ENCODE peak calls at places on chromosome 6, in seven cellular contexts. Q, K, U, C, N, H and S are unnamed samples.
A peak's percentile ranks its signal among the peaks of the same experiment; 100 is the strongest.

GRCh38 chr6:27126815-27127537 is 120.5 kb upstream of the PRSS16 start:
- DNase-seq in Q (peak; percentile 93), K (peak; percentile 90), U (peak; percentile 87), C (peak; percentile 88), N (peak; percentile 95), H (peak; percentile 91), S (peak; percentile 90)

GRCh38 chr6:169977434-169978265 is 226.2 kb downstream of the ERMARD start:
- DNase-seq in Q (no peak), K (no peak), U (no peak), C (no peak), N (no peak), H (no peak), S (no peak)

GRCh38 chr6:137370871-137371633 is 123.1 kb downstream of the OLIG3 start:
- DNase-seq in Q (no peak), K (no peak), U (no peak), C (peak; percentile 46), N (no peak), H (peak; percentile 13), S (no peak)

GRCh38 chr6:89239338-89239737 is 22.2 kb upstream of the GABRR1 start:
- DNase-seq in Q (peak; percentile 22), K (no peak), U (no peak), C (peak; percentile 66), N (no peak), H (no peak), S (no peak)

GRCh38 chr6:113980937-113981554 is 10.1 kb upstream of the HDAC2 start:
- DNase-seq in Q (no peak), K (peak; percentile 31), U (no peak), C (peak; percentile 35), N (peak; percentile 54), H (peak; percentile 23), S (no peak)

GRCh38 chr6:46175446-46175845 is 4.7 kb upstream of the ENPP5 start:
- DNase-seq in Q (no peak), K (no peak), U (no peak), C (no peak), N (no peak), H (no peak), S (no peak)

GRCh38 chr6:7906741-7907140 is 3.8 kb downstream of the TXNDC5 start:
- DNase-seq in Q (no peak), K (no peak), U (no peak), C (no peak), N (no peak), H (no peak), S (no peak)

GRCh38 chr6:41040911-41041536 is 1.2 kb upstream of the TSPO2 start:
- DNase-seq in Q (peak; percentile 23), K (no peak), U (no peak), C (no peak), N (no peak), H (no peak), S (no peak)

GRCh38 chr6:113306552-113307145 is 550.5 kb upstream of the MARCKS start:
- DNase-seq in Q (peak; percentile 83), K (no peak), U (peak; percentile 62), C (peak; percentile 43), N (peak; percentile 74), H (peak; percentile 21), S (peak; percentile 9)

GRCh38 chr6:84811351-84811750 is 47.0 kb upstream of the TBX18 start:
- DNase-seq in Q (no peak), K (no peak), U (no peak), C (no peak), N (no peak), H (no peak), S (no peak)

GRCh38 chr6:82237013-82237412 is 10.5 kb downstream of the IBTK start:
- DNase-seq in Q (no peak), K (no peak), U (no peak), C (no peak), N (peak; percentile 10), H (no peak), S (no peak)

GRCh38 chr6:4355241-4355640 is 219.9 kb upstream of the ECI2 start:
- DNase-seq in Q (no peak), K (peak; percentile 95), U (no peak), C (no peak), N (no peak), H (peak; percentile 84), S (peak; percentile 71)

GRCh38 chr6:22877946-22878705 is 308.8 kb downstream of the HDGFL1 start:
- DNase-seq in Q (no peak), K (peak; percentile 89), U (no peak), C (no peak), N (no peak), H (no peak), S (peak; percentile 61)

GRCh38 chr6:143936986-143937765 is 70.9 kb downstream of the PLAGL1 start:
- DNase-seq in Q (no peak), K (no peak), U (no peak), C (no peak), N (no peak), H (no peak), S (no peak)

GRCh38 chr6:56246941-56247653 is at the start of gene COL21A1:
- DNase-seq in Q (peak; percentile 17), K (no peak), U (peak; percentile 69), C (no peak), N (peak; percentile 69), H (peak; percentile 24), S (no peak)

GRCh38 chr6:24043848-24044247 is 82.2 kb upstream of the NRSN1 start:
- DNase-seq in Q (no peak), K (no peak), U (no peak), C (no peak), N (no peak), H (no peak), S (no peak)

GRCh38 chr6:92934625-92935024 is 484.7 kb downstream of the EPHA7 start:
- DNase-seq in Q (no peak), K (no peak), U (no peak), C (no peak), N (no peak), H (no peak), S (no peak)

GRCh38 chr6:166598441-166599138 is 12.1 kb upstream of the RAMACL start:
- DNase-seq in Q (no peak), K (peak; percentile 97), U (peak; percentile 46), C (no peak), N (peak; percentile 42), H (no peak), S (peak; percentile 80)

GRCh38 chr6:117018771-117019170 is 141.7 kb downstream of the RFX6 start:
- DNase-seq in Q (no peak), K (no peak), U (no peak), C (no peak), N (no peak), H (no peak), S (no peak)

GRCh38 chr6:112571486-112571885 is 224.4 kb downstream of the RFPL4B start:
- DNase-seq in Q (peak; percentile 7), K (peak; percentile 72), U (no peak), C (no peak), N (peak; percentile 13), H (no peak), S (no peak)

GRCh38 chr6:136761227-136761922 is 30.9 kb downstream of the MAP3K5 start:
- DNase-seq in Q (no peak), K (peak; percentile 36), U (peak; percentile 41), C (peak; percentile 67), N (no peak), H (no peak), S (no peak)

GRCh38 chr6:75601608-75602163 is at the start of gene SENP6:
- DNase-seq in Q (peak; percentile 80), K (peak; percentile 70), U (peak; percentile 78), C (peak; percentile 85), N (peak; percentile 93), H (peak; percentile 77), S (peak; percentile 87)

GRCh38 chr6:75605635-75606034 is 4.0 kb downstream of the SENP6 start:
- DNase-seq in Q (no peak), K (no peak), U (no peak), C (no peak), N (no peak), H (no peak), S (no peak)

GRCh38 chr6:75602164-75602896 is 650 bp downstream of the SENP6 start:
- DNase-seq in Q (peak; percentile 33), K (peak; percentile 42), U (no peak), C (peak; percentile 64), N (peak; percentile 68), H (peak; percentile 68), S (no peak)

GRCh38 chr6:75602897-75603395 is 1.3 kb downstream of the SENP6 start:
- DNase-seq in Q (no peak), K (no peak), U (no peak), C (no peak), N (no peak), H (no peak), S (peak; percentile 16)

DNA sequence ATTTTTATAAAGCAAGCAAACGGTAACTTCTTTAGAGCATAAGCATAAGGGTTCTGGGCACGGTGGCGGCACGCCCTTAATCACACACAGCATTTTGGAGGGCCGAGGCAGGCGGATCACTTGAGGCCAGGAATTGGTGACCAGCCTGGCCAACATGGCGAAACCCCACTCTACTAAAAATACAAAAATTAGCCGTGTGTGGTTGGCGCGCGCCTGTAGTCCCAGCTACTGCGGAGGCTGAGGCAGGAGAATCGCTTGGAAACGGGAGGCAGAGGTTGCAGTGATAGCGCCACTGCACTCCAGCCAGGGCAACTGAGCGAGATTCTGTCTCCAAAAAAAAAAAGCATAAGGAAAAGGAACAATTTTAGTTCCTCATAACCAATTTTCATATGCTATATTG is 2.6 kb downstream of the SENP6 start:
- DNase-seq in Q (no peak), K (no peak), U (no peak), C (no peak), N (no peak), H (no peak), S (no peak)
- H3K4me1 ChIP-seq in Q (peaks cover 15% of the 10 kb centered on the region), K (peaks cover 3% of the 10 kb centered on the region), U (no peaks in the 10 kb centered on the region), C (peaks cover 49% of the 10 kb centered on the region), N (peaks cover 23% of the 10 kb centered on the region), H (peaks cover 4% of the 10 kb centered on the region), S (peaks cover 12% of the 10 kb centered on the region)

DNA sequence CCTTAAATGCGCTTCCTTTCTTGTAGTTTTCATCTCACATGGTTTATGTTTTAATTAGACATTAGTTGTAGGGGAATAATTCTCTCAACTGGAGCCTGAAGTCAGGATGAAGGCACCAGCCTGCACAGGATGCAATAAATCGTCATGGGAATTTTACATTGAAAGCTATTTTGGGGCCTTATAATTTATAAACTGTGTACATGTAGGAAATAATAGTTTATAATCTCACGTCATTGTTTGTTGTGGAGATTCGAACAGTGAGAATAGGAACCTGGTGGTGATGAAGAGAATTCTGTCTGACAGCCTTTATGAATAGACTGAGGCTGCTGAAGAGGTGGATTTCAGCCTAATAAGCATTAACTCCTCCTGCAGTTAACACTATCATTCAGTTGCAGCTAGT is 125.3 kb downstream of the JARID2 start:
- DNase-seq in Q (no peak), K (no peak), U (no peak), C (no peak), N (no peak), H (no peak), S (no peak)
- H3K4me1 ChIP-seq in Q (no peaks in the 10 kb centered on the region), K (peaks cover 5% of the 10 kb centered on the region), U (no peaks in the 10 kb centered on the region), C (no peaks in the 10 kb centered on the region), N (peaks cover 8% of the 10 kb centered on the region), H (peaks cover 10% of the 10 kb centered on the region), S (peaks cover 6% of the 10 kb centered on the region)

GRCh38 chr6:125346143-125346925 is 44.6 kb upstream of the HDDC2 start:
- DNase-seq in Q (peak; percentile 15), K (no peak), U (no peak), C (peak; percentile 74), N (no peak), H (no peak), S (no peak)
- H3K4me1 ChIP-seq in Q (no peaks in the 10 kb centered on the region), K (no peaks in the 10 kb centered on the region), U (no peaks in the 10 kb centered on the region), C (peaks cover 26% of the 10 kb centered on the region), N (no peaks in the 10 kb centered on the region), H (no peaks in the 10 kb centered on the region), S (no peaks in the 10 kb centered on the region)

DNA sequence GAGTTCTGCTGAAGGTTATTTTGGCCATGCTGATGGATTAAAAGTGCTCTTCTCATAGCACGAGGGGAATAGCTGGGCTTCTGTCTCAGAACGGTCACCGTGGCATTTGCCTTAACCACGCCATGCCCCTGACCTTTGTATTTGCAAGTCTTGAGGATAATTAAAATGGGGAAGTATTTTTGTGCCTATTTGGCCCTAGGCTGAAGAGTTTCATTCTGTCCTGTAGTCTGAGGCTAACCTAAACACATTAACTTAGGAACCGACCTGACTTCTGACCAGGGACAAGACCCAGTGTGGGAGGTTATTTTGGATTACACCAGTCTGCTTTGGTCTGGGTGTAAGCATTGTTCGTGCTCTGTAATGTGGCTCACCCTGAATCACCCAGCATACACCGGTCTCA is 118.8 kb downstream of the MAP3K4 start:
- DNase-seq in Q (no peak), K (no peak), U (no peak), C (no peak), N (no peak), H (no peak), S (no peak)
- H3K4me1 ChIP-seq in Q (no peaks in the 10 kb centered on the region), K (peaks cover 2% of the 10 kb centered on the region), U (no peaks in the 10 kb centered on the region), C (no peaks in the 10 kb centered on the region), N (no peaks in the 10 kb centered on the region), H (no peaks in the 10 kb centered on the region), S (peaks cover 12% of the 10 kb centered on the region)